ENCODE peak calls at places on chromosomes 13 and 19, in five cellular contexts. G is stomach, E is transverse colon, F is GM23338, Y is Panc1. P is an unnamed sample. For H3K4me1, the result is how much of the 10 kb centered on the place peaks cover.

GRCh38 chr19:18657590-18658365 is 20.9 kb downstream of the KLHL26 start:
- DNase-seq in E (no peak), Y (no peak), G (no peak), F (peak), P (peak)

GRCh38 chr13:79936368-79937136 is 404.4 kb downstream of the SPRY2 start:
- DNase-seq in F (no peak), Y (peak), E (no peak), G (no peak), P (no peak)

GRCh38 chr13:46663644-46664043 is 110.7 kb downstream of the LRCH1 start:
- DNase-seq in F (no peak), G (no peak), E (no peak), Y (no peak), P (no peak)

GRCh38 chr13:102680842-102681725 is 13.8 kb downstream of the METTL21C start:
- DNase-seq in G (no peak), E (no peak), F (no peak), Y (no peak), P (no peak)

GRCh38 chr19:37953576-37954303 is 46.7 kb downstream of the SIPA1L3 start:
- DNase-seq in F (peak), G (no peak), E (no peak), Y (no peak), P (no peak)

GRCh38 chr19:18495204-18495911 is 26.5 kb downstream of the ELL start:
- DNase-seq in F (no peak), G (no peak), Y (no peak), E (no peak), P (no peak)

GRCh38 chr13:71831716-71832115 is 35.3 kb downstream of the DACH1 start:
- DNase-seq in Y (no peak), F (peak), E (no peak), G (no peak), P (no peak)

GRCh38 chr13:91567485-91568207 is 169.2 kb downstream of the GPC5 start:
- DNase-seq in F (no peak), E (no peak), Y (no peak), G (no peak), P (no peak)

GRCh38 chr13:107348471-107348870 is 780.5 kb upstream of the ARGLU1 start:
- DNase-seq in Y (no peak), F (no peak), E (no peak), G (no peak), P (no peak)

GRCh38 chr13:41645313-41645712 is 188.0 kb downstream of the RGCC start:
- DNase-seq in F (no peak), E (no peak), Y (no peak), G (no peak), P (peak)

GRCh38 chr13:24557121-24557520 is 44.5 kb upstream of the PARP4 start:
- DNase-seq in Y (no peak), F (no peak), E (no peak), G (no peak), P (no peak)

GRCh38 chr13:55190996-55191395 is 1949.7 kb upstream of the PRR20A start:
- DNase-seq in Y (no peak), G (no peak), F (no peak), E (no peak), P (no peak)

GRCh38 chr13:29493796-29494195 is 101.7 kb downstream of the SLC7A1 start:
- DNase-seq in F (no peak), G (no peak), Y (no peak), E (no peak), P (no peak)

GRCh38 chr19:4057913-4058695 is 8.6 kb downstream of the ZBTB7A start:
- DNase-seq in F (peak), Y (no peak), G (peak), E (peak), P (peak)

GRCh38 chr13:47287291-47287751 is 390.5 kb upstream of the HTR2A start:
- DNase-seq in Y (no peak), E (no peak), F (peak), G (no peak), P (no peak)

GRCh38 chr19:18291019-18291524 is 9.7 kb upstream of the JUND start:
- DNase-seq in F (peak), Y (no peak), E (no peak), G (no peak), P (no peak)

GRCh38 chr13:45482571-45483173 is 17.9 kb downstream of the COG3 start:
- DNase-seq in Y (no peak), E (no peak), F (no peak), G (no peak), P (no peak)

GRCh38 chr19:3672993-3673392 is 27.3 kb downstream of the PIP5K1C start:
- DNase-seq in G (no peak), Y (no peak), E (no peak), F (no peak), P (no peak)

GRCh38 chr19:32287811-32288227 is 57.6 kb upstream of the ZNF507 start:
- DNase-seq in E (peak), G (peak), Y (peak), F (peak), P (peak)

GRCh38 chr13:110497003-110497402 is 64.5 kb downstream of the RAB20 start:
- DNase-seq in E (no peak), G (no peak), F (no peak), Y (no peak), P (no peak)

GRCh38 chr19:7789447-7789846 is 26.4 kb downstream of the CLEC4M start:
- DNase-seq in G (no peak), Y (no peak), E (peak), F (peak), P (no peak)

GRCh38 chr13:33108620-33109019 is 92.4 kb downstream of the KL start:
- DNase-seq in G (no peak), E (no peak), Y (no peak), F (no peak), P (no peak)

DNA sequence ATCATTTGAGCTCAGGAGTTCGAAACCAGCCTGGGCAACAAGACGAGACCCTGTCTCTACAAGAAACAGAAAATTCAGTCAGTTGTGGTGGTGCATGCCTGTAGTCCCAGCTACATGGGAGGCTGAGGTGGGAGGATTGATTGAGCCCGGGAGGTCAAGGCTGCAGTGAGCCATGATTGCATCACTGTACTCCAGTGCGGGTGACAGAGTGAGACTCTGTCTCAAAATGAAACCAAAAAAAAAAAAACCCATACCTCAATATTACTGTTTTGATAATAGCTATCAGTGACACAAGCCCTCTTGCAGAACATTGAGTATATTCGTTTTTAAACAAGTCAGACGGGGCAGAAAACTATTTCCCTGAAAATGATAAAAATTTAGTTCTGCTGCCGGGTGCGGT is 16.2 kb downstream of the ZNF791 start:
- DNase-seq in Y (no peak), F (no peak), G (no peak), E (no peak), P (no peak)
- H3K27ac ChIP-seq in Y (no peak), F (no peak), G (no peak), E (no peak), P (no peak)

DNA sequence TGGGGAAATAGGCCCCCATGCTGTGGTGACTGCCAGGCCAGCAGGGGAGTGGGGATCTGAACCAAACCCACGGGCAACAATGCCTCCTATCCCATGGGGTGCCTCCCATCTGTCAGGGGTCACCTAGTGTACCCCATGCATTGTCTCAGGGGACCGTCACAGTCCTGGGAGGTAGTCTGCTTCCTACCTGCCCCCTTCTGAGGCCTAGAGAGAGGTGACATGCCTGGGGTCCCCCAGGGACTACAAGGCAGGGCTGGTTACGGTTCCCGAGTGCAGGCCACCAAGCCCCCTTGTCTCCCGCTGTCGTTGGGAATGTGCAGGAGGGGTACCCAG is 11.1 kb downstream of the NDUFB7 start:
- DNase-seq in E (no peak), Y (no peak), F (no peak), G (no peak), P (no peak)
- H3K4me1 ChIP-seq in E (under half), Y (half or more), F (under half), G (under half), P (under half)

GRCh38 chr13:94854688-94855087 is 142.3 kb upstream of the SOX21 start:
- DNase-seq in G (no peak), E (no peak), Y (no peak), F (no peak), P (no peak)

GRCh38 chr13:94860981-94861407 is 148.6 kb upstream of the SOX21 start:
- DNase-seq in G (no peak), Y (no peak), E (no peak), F (no peak), P (no peak)

GRCh38 chr13:94859812-94860210 is 147.5 kb upstream of the SOX21 start:
- DNase-seq in Y (no peak), G (no peak), F (no peak), E (no peak), P (no peak)

GRCh38 chr13:94858856-94859811 is 146.8 kb upstream of the SOX21 start:
- DNase-seq in F (peak), E (peak), G (peak), Y (no peak), P (peak)
- TF ChIP-seq POLR2AphosphoS5 in F (no peak), E (no peak), G (no peak), Y (no peak), P (no peak)

DNA sequence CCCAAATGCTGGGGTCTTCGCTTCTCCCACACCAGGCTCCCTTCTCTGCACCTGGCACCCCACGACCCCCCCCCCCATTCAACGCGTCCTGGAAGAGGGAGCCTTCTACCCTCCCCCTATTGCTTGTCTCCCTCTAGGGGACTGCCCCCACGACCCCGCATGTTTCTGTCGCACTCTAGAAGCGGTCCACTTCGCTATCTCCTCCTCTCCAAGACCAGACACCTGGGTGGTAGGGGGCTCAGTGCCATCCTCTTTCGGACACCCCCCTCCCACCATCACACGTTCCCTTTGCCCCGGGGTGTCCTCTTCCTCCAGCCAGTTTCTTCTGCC is 1.5 kb downstream of the TGFB1 start:
- DNase-seq in G (no peak), Y (no peak), F (no peak), E (no peak), P (no peak)
- H3K27ac ChIP-seq in G (peak), Y (peak), F (no peak), E (peak), P (peak)

GRCh38 chr13:114097893-114098688 is 34.3 kb downstream of the RASA3 start:
- DNase-seq in F (no peak), G (no peak), Y (no peak), E (peak), P (peak)

GRCh38 chr13:114099918-114100445 is 32.4 kb downstream of the RASA3 start:
- DNase-seq in F (peak), Y (no peak), E (peak), G (no peak), P (peak)

GRCh38 chr13:114097504-114097892 is 34.9 kb downstream of the RASA3 start:
- DNase-seq in G (no peak), E (no peak), Y (no peak), F (no peak), P (peak)

GRCh38 chr13:114100446-114101320 is 31.7 kb downstream of the RASA3 start:
- DNase-seq in F (no peak), E (peak), G (no peak), Y (no peak), P (peak)

GRCh38 chr13:114099191-114099590 is 33.2 kb downstream of the RASA3 start:
- DNase-seq in Y (no peak), F (no peak), G (no peak), E (peak), P (peak)
- H3K4me1 ChIP-seq in Y (under half), F (under half), G (under half), E (under half), P (under half)

GRCh38 chr19:1592755-1593628 is at the start of gene MBD3:
- DNase-seq in F (peak), Y (no peak), E (peak), G (peak), P (peak)
- TF ChIP-seq POLR2AphosphoS5 in F (peak), Y (peak), E (peak), G (peak), P (peak)

DNA sequence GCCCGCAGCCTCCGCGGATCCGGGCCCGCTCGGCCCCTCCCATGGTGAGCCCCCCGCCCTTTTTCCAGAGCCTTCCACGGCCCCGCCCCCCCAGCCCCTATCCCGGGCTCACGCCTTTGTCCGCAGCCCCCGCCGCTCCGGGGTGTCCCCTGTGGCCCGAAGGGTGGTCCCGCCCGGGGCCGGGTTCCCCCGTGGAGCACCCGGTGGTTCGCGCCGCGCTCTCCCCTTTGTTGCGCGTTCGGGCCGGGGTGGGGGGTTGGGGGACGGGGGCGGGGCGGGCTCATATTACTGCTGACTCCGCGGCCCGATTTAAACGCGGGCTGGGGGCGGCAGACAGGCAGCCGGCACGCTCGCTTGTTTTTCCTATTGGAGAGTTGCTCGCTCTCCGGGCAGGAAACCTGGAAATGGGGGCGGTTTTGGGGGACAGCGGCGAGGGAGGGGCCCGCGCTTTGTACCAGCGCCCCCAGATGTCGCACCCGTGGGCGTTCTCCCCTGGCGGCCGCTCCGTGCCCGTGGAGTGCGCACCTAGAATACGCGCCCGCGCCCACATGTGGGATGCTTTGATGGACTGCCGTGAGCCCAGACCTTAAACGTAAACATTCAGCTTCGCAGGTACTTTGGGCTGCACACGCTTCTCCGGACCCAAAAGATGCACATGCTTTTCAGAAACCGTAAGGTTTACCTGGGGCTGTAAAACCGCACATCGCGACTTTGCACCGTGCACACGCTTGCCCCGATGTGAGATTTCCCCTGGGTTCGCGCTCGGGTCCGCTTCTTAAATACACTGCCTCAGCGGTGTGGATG is 699 bp downstream of the PTOV1 start:
- DNase-seq in E (no peak), F (peak), Y (no peak), G (no peak), P (no peak)
- H3K27ac ChIP-seq in E (peak), F (peak), Y (peak), G (peak), P (peak)

GRCh38 chr19:58385313-58386165 is 1.5 kb upstream of the RPS5 start:
- DNase-seq in F (no peak), Y (no peak), G (no peak), E (no peak), P (no peak)

GRCh38 chr19:58386166-58386575 is 898 bp upstream of the RPS5 start:
- DNase-seq in Y (no peak), G (no peak), F (no peak), E (no peak), P (no peak)

GRCh38 chr19:58387338-58388174 is 487 bp downstream of the RPS5 start:
- DNase-seq in F (no peak), G (no peak), E (no peak), Y (no peak), P (no peak)

GRCh38 chr19:58386576-58387337 is at the start of gene RPS5:
- DNase-seq in E (peak), F (peak), G (peak), Y (peak), P (peak)

GRCh38 chr19:58388175-58388526 is 1.1 kb downstream of the RPS5 start:
- DNase-seq in F (no peak), E (no peak), G (no peak), Y (no peak), P (no peak)
- H3K4me1 ChIP-seq in F (under half), E (under half), G (half or more), Y (under half), P (under half)

GRCh38 chr19:28615546-28615916 is 597.4 kb downstream of the UQCRFS1 start:
- DNase-seq in E (no peak), Y (no peak), F (no peak), G (no peak), P (no peak)
- TF ChIP-seq POLR2AphosphoS5 in E (no peak), Y (no peak), F (no peak), G (no peak), P (no peak)